ENCODE peak calls at places on chromosomes 3 and 15, in six cellular contexts. Q is ascending aorta, R is testis, K is colonic mucosa, T is spleen, S is HL-60. W is an unnamed sample.

GRCh38 chr3:25663324-25664065 is 1.2 kb downstream of the TOP2B start:
- DNase-seq in Q (no peak), R (peak), K (peak), T (no peak), S (no peak), W (no peak)

GRCh38 chr15:67829647-67830504 is 4.6 kb downstream of the SKOR1 start:
- DNase-seq in Q (no peak), R (no peak), K (no peak), T (peak), S (no peak), W (no peak)

GRCh38 chr15:57921371-57921770 is 144.1 kb downstream of the ALDH1A2 start:
- DNase-seq in Q (no peak), R (no peak), K (no peak), T (no peak), S (no peak), W (peak)

GRCh38 chr3:69683076-69683806 is 56.0 kb upstream of the MITF start:
- DNase-seq in Q (no peak), R (no peak), K (no peak), T (no peak), S (no peak), W (no peak)

GRCh38 chr3:127254730-127255129 is 33.1 kb downstream of the PRR20G start:
- DNase-seq in Q (no peak), R (no peak), K (no peak), T (no peak), S (no peak), W (no peak)

GRCh38 chr3:72523409-72524172 is 324.7 kb downstream of the SHQ1 start:
- DNase-seq in Q (peak), R (no peak), K (peak), T (peak), S (peak), W (no peak)

GRCh38 chr3:156174229-156174847 is 54.0 kb downstream of the KCNAB1 start:
- DNase-seq in Q (no peak), R (peak), K (no peak), T (no peak), S (no peak), W (no peak)

GRCh38 chr3:122324871-122325323 is at the start of gene CSTA:
- DNase-seq in Q (no peak), R (no peak), K (no peak), T (no peak), S (peak), W (no peak)

GRCh38 chr15:40272713-40273056 is 10.2 kb downstream of the ANKRD63 start:
- DNase-seq in Q (no peak), R (peak), K (no peak), T (no peak), S (no peak), W (no peak)

GRCh38 chr3:171349392-171349791 is 110.8 kb downstream of the TNIK start:
- DNase-seq in Q (no peak), R (no peak), K (no peak), T (no peak), S (no peak), W (no peak)

GRCh38 chr15:99616129-99616528 is 50.3 kb downstream of the MEF2A start:
- DNase-seq in Q (no peak), R (no peak), K (no peak), T (no peak), S (no peak), W (no peak)

GRCh38 chr15:71137138-71137518 is 21.9 kb downstream of the THSD4 start:
- DNase-seq in Q (no peak), R (no peak), K (peak), T (no peak), S (no peak), W (no peak)
- H3K27ac ChIP-seq in Q (peak), R (no peak), K (no peak), T (no peak), S (no peak), W (peak)

GRCh38 chr15:54482251-54482650 is 504.0 kb downstream of the UNC13C start:
- DNase-seq in Q (no peak), R (no peak), K (no peak), T (peak), S (no peak), W (no peak)

GRCh38 chr15:54481819-54482218 is 503.6 kb downstream of the UNC13C start:
- DNase-seq in Q (no peak), R (no peak), K (no peak), T (peak), S (no peak), W (no peak)
- TF ChIP-seq CTCF in Q (no peak), R (no peak), K (no peak), T (no peak), S (no peak), W (no peak)

GRCh38 chr3:70829101-70829500 is 516.7 kb upstream of the MDFIC2 start:
- DNase-seq in Q (peak), R (no peak), K (no peak), T (no peak), S (no peak), W (peak)
- H3K27ac ChIP-seq in Q (peak), R (no peak), K (no peak), T (no peak), S (no peak), W (no peak)

GRCh38 chr3:120569224-120569915 is 26.8 kb upstream of the NDUFB4 start:
- DNase-seq in Q (no peak), R (no peak), K (no peak), T (no peak), S (no peak), W (no peak)

GRCh38 chr3:120566243-120566980 is 29.7 kb upstream of the NDUFB4 start:
- DNase-seq in Q (no peak), R (no peak), K (no peak), T (no peak), S (no peak), W (no peak)

GRCh38 chr3:120568198-120568523 is 28.0 kb upstream of the NDUFB4 start:
- DNase-seq in Q (no peak), R (no peak), K (no peak), T (no peak), S (no peak), W (no peak)

GRCh38 chr3:120568624-120569023 is 27.5 kb upstream of the NDUFB4 start:
- DNase-seq in Q (no peak), R (no peak), K (no peak), T (no peak), S (no peak), W (no peak)

GRCh38 chr3:120567370-120568197 is 28.6 kb upstream of the NDUFB4 start:
- DNase-seq in Q (no peak), R (peak), K (no peak), T (no peak), S (no peak), W (no peak)
- TF ChIP-seq CTCF in Q (peak), R (peak), K (peak), T (peak), S (no peak), W (peak)

GRCh38 chr15:74692327-74692726 is 3.5 kb downstream of the EDC3 start:
- DNase-seq in Q (no peak), R (no peak), K (no peak), T (no peak), S (no peak), W (no peak)

GRCh38 chr15:74695597-74696397 is at the start of gene EDC3:
- DNase-seq in Q (peak), R (peak), K (peak), T (peak), S (peak), W (peak)

GRCh38 chr15:74696808-74697207 is 984 bp upstream of the EDC3 start:
- DNase-seq in Q (no peak), R (no peak), K (no peak), T (no peak), S (no peak), W (no peak)

GRCh38 chr15:74696398-74696729 is 540 bp upstream of the EDC3 start:
- DNase-seq in Q (no peak), R (no peak), K (no peak), T (no peak), S (no peak), W (no peak)
- H3K27ac ChIP-seq in Q (peak), R (peak), K (no peak), T (peak), S (peak), W (peak)

GRCh38 chr3:157498374-157498773 is 4.8 kb downstream of the VEPH1 start:
- DNase-seq in Q (no peak), R (no peak), K (no peak), T (no peak), S (no peak), W (no peak)

GRCh38 chr3:157501863-157502262 is 1.4 kb downstream of the VEPH1 start:
- DNase-seq in Q (no peak), R (no peak), K (no peak), T (no peak), S (no peak), W (no peak)

GRCh38 chr3:157500232-157500631 is 3.0 kb downstream of the VEPH1 start:
- DNase-seq in Q (no peak), R (no peak), K (peak), T (no peak), S (no peak), W (no peak)

GRCh38 chr3:157495846-157496245 is 7.4 kb downstream of the VEPH1 start:
- DNase-seq in Q (no peak), R (no peak), K (no peak), T (no peak), S (no peak), W (no peak)

DNA sequence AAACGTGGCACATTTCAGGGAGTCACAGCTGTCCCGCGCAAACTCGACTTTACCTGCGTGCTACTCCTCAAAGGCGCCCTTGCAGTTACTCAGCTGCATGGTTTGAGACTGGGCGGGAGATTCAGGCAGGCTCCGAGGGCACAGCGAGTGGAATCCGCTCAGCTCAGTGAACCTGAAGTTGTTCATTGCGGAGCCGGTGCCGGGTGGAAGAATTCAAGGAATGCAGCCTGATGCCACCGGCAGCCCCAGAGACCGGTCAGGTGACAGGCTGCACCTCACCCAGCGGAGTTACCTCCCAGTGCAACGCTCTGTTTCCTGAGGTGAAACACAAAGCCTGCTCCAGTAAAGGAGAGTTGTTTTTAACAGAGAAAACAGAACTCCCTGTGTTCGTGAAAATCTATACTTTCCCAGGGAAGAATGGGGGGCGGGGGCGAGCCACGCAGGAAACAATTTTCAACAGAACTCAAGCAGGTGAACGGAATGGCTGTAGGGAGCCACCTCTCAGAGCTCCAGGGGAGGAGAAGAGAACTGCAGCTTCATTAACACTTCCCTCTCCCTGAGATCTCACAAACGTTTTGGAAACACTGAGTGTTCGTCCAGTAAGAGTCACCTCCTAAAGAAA is 3.8 kb downstream of the VEPH1 start:
- DNase-seq in Q (no peak), R (peak), K (peak), T (peak), S (no peak), W (no peak)
- TF ChIP-seq CTCF in Q (no peak), R (no peak), K (no peak), T (no peak), S (no peak), W (no peak)